ENCODE peak calls at places on chromosomes 2 and 18, in seven cellular contexts. A, E, F, Y, J, V and X are unnamed samples. For H3K4me1, the result is how much of the 10 kb centered on the place peaks cover.

GRCh38 chr2:58336416-58336815 is 95.3 kb upstream of the FANCL start:
- DNase-seq in A (no peak), E (no peak), F (peak), Y (no peak), J (no peak), V (no peak), X (no peak)

GRCh38 chr2:137696916-137697315 is 267.4 kb upstream of the HNMT start:
- DNase-seq in A (no peak), E (no peak), F (no peak), Y (no peak), J (no peak), V (no peak), X (no peak)

GRCh38 chr2:110770308-110770695 is 37.9 kb downstream of the ACOXL start:
- DNase-seq in A (no peak), E (no peak), F (no peak), Y (no peak), J (no peak), V (no peak), X (no peak)

GRCh38 chr2:11677146-11678055 is 7.4 kb upstream of the NTSR2 start:
- DNase-seq in A (no peak), E (no peak), F (no peak), Y (no peak), J (peak), V (no peak), X (no peak)

GRCh38 chr18:79440728-79441127 is 45.0 kb downstream of the NFATC1 start:
- DNase-seq in A (no peak), E (no peak), F (no peak), Y (no peak), J (no peak), V (no peak), X (no peak)

GRCh38 chr2:60380411-60380810 is 173.0 kb downstream of the BCL11A start:
- DNase-seq in A (no peak), E (no peak), F (no peak), Y (no peak), J (no peak), V (no peak), X (no peak)

GRCh38 chr2:160582481-160583161 is 89.0 kb upstream of the RBMS1 start:
- DNase-seq in A (peak), E (no peak), F (peak), Y (no peak), J (no peak), V (no peak), X (no peak)

GRCh38 chr2:121409388-121409787 is 121.3 kb upstream of the RNU4ATAC start:
- DNase-seq in A (no peak), E (no peak), F (no peak), Y (no peak), J (no peak), V (no peak), X (no peak)

GRCh38 chr18:55337908-55338521 is 250.0 kb downstream of the TCF4 start:
- DNase-seq in A (no peak), E (peak), F (no peak), Y (peak), J (peak), V (no peak), X (no peak)

GRCh38 chr2:12856934-12857660 is 140.4 kb downstream of the TRIB2 start:
- DNase-seq in A (peak), E (no peak), F (peak), Y (no peak), J (no peak), V (peak), X (peak)

GRCh38 chr2:160253440-160254296 is 53.6 kb upstream of the ITGB6 start:
- DNase-seq in A (no peak), E (no peak), F (no peak), Y (no peak), J (no peak), V (no peak), X (no peak)

GRCh38 chr2:176079851-176080539 is 3.8 kb downstream of the EVX2 start:
- DNase-seq in A (no peak), E (no peak), F (peak), Y (peak), J (no peak), V (no peak), X (no peak)

GRCh38 chr2:211329882-211330281 is 773.5 kb downstream of the CPS1 start:
- DNase-seq in A (no peak), E (no peak), F (no peak), Y (no peak), J (no peak), V (no peak), X (no peak)

DNA sequence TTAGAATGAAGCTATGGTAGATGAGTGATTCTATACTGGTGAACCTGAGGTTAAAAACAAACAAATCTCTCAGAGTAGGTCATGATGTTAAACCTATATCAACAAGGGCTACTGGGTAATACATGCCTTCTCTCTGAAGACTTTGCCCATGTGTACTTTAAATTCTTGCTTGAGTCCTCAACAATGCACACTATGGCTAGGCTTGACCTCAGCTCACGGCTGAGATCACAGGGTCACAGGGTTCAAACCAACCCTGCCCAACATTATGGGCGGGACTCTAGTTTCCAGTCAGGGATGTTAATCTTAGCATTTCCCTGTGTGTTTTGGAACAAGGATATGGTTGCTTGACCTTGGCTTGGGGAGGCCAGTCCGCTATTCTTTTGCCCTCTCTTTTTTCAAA is 7.7 kb downstream of the CD28 start:
- DNase-seq in A (no peak), E (peak), F (no peak), Y (peak), J (no peak), V (no peak), X (no peak)
- H3K4me1 ChIP-seq in A (under half), E (under half), F (under half), Y (under half), J (under half), V (half or more), X (half or more)

GRCh38 chr2:162243305-162243693 is at the start of gene FAP:
- DNase-seq in A (peak), E (peak), F (peak), Y (no peak), J (no peak), V (no peak), X (no peak)

GRCh38 chr2:162242586-162243304 is 500 bp downstream of the FAP start:
- DNase-seq in A (peak), E (no peak), F (peak), Y (no peak), J (no peak), V (no peak), X (no peak)

GRCh38 chr2:162244559-162245031 is 1.4 kb upstream of the FAP start:
- DNase-seq in A (peak), E (peak), F (peak), Y (peak), J (peak), V (no peak), X (no peak)

GRCh38 chr2:162245737-162246136 is 2.5 kb upstream of the FAP start:
- DNase-seq in A (peak), E (no peak), F (peak), Y (no peak), J (no peak), V (no peak), X (no peak)

GRCh38 chr2:162245051-162245450 is 1.8 kb upstream of the FAP start:
- DNase-seq in A (peak), E (no peak), F (no peak), Y (no peak), J (no peak), V (no peak), X (no peak)
- H3K27ac ChIP-seq in A (peak), E (peak), F (no peak), Y (peak), J (peak), V (no peak), X (no peak)

DNA sequence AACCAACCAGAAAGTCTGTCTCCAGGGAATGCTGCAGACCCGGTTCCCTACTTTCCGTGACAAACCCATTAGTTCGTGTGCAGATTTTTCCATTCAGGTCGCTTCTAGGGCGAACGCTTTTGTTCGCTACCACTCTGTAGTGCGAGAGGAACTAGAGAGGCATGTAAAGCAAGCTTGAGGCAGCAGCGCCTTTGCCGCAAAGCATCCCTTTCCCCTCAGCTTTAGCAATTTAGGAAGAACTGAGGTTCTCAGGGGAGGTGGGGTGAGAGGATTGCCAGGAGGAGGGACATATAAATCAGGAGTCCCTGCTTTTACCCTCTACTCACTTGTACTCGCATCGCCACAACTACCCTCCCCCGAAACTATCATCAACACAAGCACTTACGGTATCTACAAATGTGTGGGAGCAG is 753 bp upstream of the ZNF804A start:
- DNase-seq in A (peak), E (no peak), F (peak), Y (peak), J (no peak), V (no peak), X (no peak)
- H3K4me3 ChIP-seq in A (peak), E (peak), F (peak), Y (peak), J (peak), V (no peak), X (no peak)

GRCh38 chr2:9248363-9248762 is 41.8 kb downstream of the ASAP2 start:
- DNase-seq in A (no peak), E (no peak), F (no peak), Y (no peak), J (no peak), V (no peak), X (no peak)

GRCh38 chr2:9244985-9245544 is 38.5 kb downstream of the ASAP2 start:
- DNase-seq in A (no peak), E (no peak), F (no peak), Y (no peak), J (no peak), V (no peak), X (peak)

GRCh38 chr2:9247786-9248185 is 41.2 kb downstream of the ASAP2 start:
- DNase-seq in A (peak), E (no peak), F (peak), Y (no peak), J (no peak), V (no peak), X (no peak)

GRCh38 chr2:9249036-9249800 is 42.6 kb downstream of the ASAP2 start:
- DNase-seq in A (peak), E (no peak), F (no peak), Y (no peak), J (no peak), V (no peak), X (no peak)

GRCh38 chr2:9247177-9247576 is 40.6 kb downstream of the ASAP2 start:
- DNase-seq in A (no peak), E (no peak), F (no peak), Y (no peak), J (no peak), V (no peak), X (no peak)
- H3K4me1 ChIP-seq in A (under half), E (under half), F (under half), Y (under half), J (half or more), V (under half), X (under half)

GRCh38 chr2:96258393-96259022 is 7.3 kb downstream of the TMEM127 start:
- DNase-seq in A (no peak), E (no peak), F (no peak), Y (no peak), J (peak), V (no peak), X (no peak)

GRCh38 chr2:96260404-96261260 is 5.2 kb downstream of the TMEM127 start:
- DNase-seq in A (peak), E (peak), F (peak), Y (peak), J (peak), V (peak), X (peak)

GRCh38 chr2:96261328-96262003 is 4.3 kb downstream of the TMEM127 start:
- DNase-seq in A (no peak), E (no peak), F (no peak), Y (no peak), J (peak), V (no peak), X (no peak)

GRCh38 chr2:96262306-96262705 is 3.5 kb downstream of the TMEM127 start:
- DNase-seq in A (no peak), E (no peak), F (no peak), Y (no peak), J (no peak), V (no peak), X (no peak)

DNA sequence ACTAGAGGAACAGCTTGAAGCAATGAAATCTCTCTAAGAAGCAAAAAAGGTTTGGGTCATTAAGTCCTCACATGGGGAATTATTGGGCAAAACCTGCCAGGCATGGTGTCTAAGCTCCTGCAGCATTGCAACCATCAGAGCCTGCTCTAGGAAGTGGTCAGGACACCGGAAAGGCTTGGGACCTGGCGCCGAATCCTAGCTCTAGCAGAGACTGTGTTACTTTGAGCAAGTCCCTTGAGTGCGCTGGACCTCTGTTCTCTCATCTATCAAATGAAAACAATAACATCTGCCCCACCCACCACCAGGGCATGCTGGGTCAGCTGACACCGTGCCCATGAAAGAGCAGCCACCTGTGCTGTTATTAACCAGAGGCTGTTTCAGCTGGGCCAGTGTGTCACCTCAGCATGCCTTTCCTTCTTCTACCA is 6.3 kb downstream of the TMEM127 start:
- DNase-seq in A (no peak), E (no peak), F (no peak), Y (no peak), J (peak), V (no peak), X (no peak)
- H3K27ac ChIP-seq in A (peak), E (peak), F (peak), Y (peak), J (peak), V (no peak), X (no peak)